ENCODE peak calls at places on chromosomes 6 and 20, in seven cellular contexts. F, Y, J, M, O, L and A are unnamed samples.

GRCh38 chr6:20056350-20056992 is 155.8 kb downstream of the MBOAT1 start:
- DNase-seq in F (no peak), Y (peak; percentile 27), J (no peak), M (no peak), O (no peak), L (no peak), A (peak; percentile 31)

GRCh38 chr6:11094411-11094851 is 797 bp downstream of the SMIM13 start:
- DNase-seq in F (peak; percentile 24), Y (peak; percentile 24), J (peak; percentile 55), M (peak; percentile 39), O (peak; percentile 41), L (no peak), A (peak; percentile 49)

GRCh38 chr6:116938305-116938704 is 61.3 kb downstream of the RFX6 start:
- DNase-seq in F (no peak), Y (no peak), J (no peak), M (no peak), O (no peak), L (no peak), A (no peak)

GRCh38 chr6:66496659-66497058 is 789.6 kb upstream of the EYS start:
- DNase-seq in F (no peak), Y (no peak), J (no peak), M (no peak), O (no peak), L (no peak), A (no peak)

GRCh38 chr20:56362833-56363413 is 4.1 kb downstream of the FAM210B start:
- DNase-seq in F (no peak), Y (no peak), J (no peak), M (no peak), O (no peak), L (no peak), A (no peak)

GRCh38 chr6:139943391-139943790 is 568.9 kb upstream of the CITED2 start:
- DNase-seq in F (no peak), Y (peak; percentile 96), J (no peak), M (no peak), O (no peak), L (no peak), A (no peak)

GRCh38 chr6:3247255-3248146 is 11.2 kb upstream of the PSMG4 start:
- DNase-seq in F (no peak), Y (peak; percentile 97), J (peak; percentile 62), M (no peak), O (no peak), L (no peak), A (peak; percentile 69)

GRCh38 chr20:53975761-53976160 is 94.6 kb downstream of the BCAS1 start:
- DNase-seq in F (no peak), Y (no peak), J (no peak), M (no peak), O (no peak), L (no peak), A (no peak)

GRCh38 chr6:44128020-44128917 is 915 bp downstream of the TMEM63B start:
- DNase-seq in F (no peak), Y (no peak), J (peak; percentile 62), M (peak; percentile 28), O (peak; percentile 40), L (peak; percentile 58), A (peak; percentile 56)

GRCh38 chr6:1890071-1890470 is 280.4 kb downstream of the FOXC1 start:
- DNase-seq in F (no peak), Y (peak; percentile 50), J (no peak), M (no peak), O (no peak), L (no peak), A (no peak)

GRCh38 chr6:18216411-18216810 is 47.9 kb downstream of the DEK start:
- DNase-seq in F (no peak), Y (peak; percentile 95), J (no peak), M (no peak), O (no peak), L (no peak), A (no peak)

GRCh38 chr6:122996797-122997520 is 924 bp downstream of the CLVS2 start:
- DNase-seq in F (no peak), Y (no peak), J (no peak), M (no peak), O (no peak), L (no peak), A (no peak)

GRCh38 chr6:149834513-149835481 is 29.4 kb downstream of the LRP11 start:
- DNase-seq in F (peak; percentile 63), Y (peak; percentile 39), J (no peak), M (peak; percentile 74), O (no peak), L (no peak), A (peak; percentile 53)

GRCh38 chr6:8088886-8089285 is 13.5 kb downstream of the EEF1E1 start:
- DNase-seq in F (no peak), Y (no peak), J (no peak), M (no peak), O (no peak), L (no peak), A (no peak)

GRCh38 chr6:48135352-48136084 is 24.5 kb upstream of the PTCHD4 start:
- DNase-seq in F (no peak), Y (peak; percentile 87), J (no peak), M (no peak), O (no peak), L (no peak), A (no peak)

GRCh38 chr6:117265425-117266266 is at the start of gene VGLL2:
- DNase-seq in F (no peak), Y (peak; percentile 25), J (peak; percentile 41), M (no peak), O (peak; percentile 27), L (no peak), A (peak; percentile 49)

GRCh38 chr6:131960371-131961133 is 9.4 kb upstream of the CCN2 start:
- DNase-seq in F (no peak), Y (no peak), J (no peak), M (no peak), O (no peak), L (no peak), A (no peak)

GRCh38 chr6:129684903-129685639 is 24.9 kb downstream of the ARHGAP18 start:
- DNase-seq in F (no peak), Y (no peak), J (no peak), M (no peak), O (no peak), L (no peak), A (no peak)

GRCh38 chr6:129685640-129686031 is 24.3 kb downstream of the ARHGAP18 start:
- DNase-seq in F (no peak), Y (no peak), J (no peak), M (no peak), O (no peak), L (no peak), A (no peak)

GRCh38 chr6:129686941-129687627 is 22.9 kb downstream of the ARHGAP18 start:
- DNase-seq in F (peak; percentile 11), Y (peak; percentile 64), J (no peak), M (no peak), O (no peak), L (no peak), A (no peak)

GRCh38 chr6:129683606-129684322 is 26.2 kb downstream of the ARHGAP18 start:
- DNase-seq in F (peak; percentile 49), Y (peak; percentile 100), J (peak; percentile 84), M (peak; percentile 86), O (peak; percentile 65), L (no peak), A (peak; percentile 54)

GRCh38 chr6:129684323-129684884 is 25.6 kb downstream of the ARHGAP18 start:
- DNase-seq in F (no peak), Y (no peak), J (no peak), M (no peak), O (no peak), L (no peak), A (no peak)
- H3K4me3 ChIP-seq in F (no peak overlapping the region), Y (no peak overlapping the region), J (no peak overlapping the region), M (no peak overlapping the region), O (no peak overlapping the region), L (no peak overlapping the region), A (no peak overlapping the region)

DNA sequence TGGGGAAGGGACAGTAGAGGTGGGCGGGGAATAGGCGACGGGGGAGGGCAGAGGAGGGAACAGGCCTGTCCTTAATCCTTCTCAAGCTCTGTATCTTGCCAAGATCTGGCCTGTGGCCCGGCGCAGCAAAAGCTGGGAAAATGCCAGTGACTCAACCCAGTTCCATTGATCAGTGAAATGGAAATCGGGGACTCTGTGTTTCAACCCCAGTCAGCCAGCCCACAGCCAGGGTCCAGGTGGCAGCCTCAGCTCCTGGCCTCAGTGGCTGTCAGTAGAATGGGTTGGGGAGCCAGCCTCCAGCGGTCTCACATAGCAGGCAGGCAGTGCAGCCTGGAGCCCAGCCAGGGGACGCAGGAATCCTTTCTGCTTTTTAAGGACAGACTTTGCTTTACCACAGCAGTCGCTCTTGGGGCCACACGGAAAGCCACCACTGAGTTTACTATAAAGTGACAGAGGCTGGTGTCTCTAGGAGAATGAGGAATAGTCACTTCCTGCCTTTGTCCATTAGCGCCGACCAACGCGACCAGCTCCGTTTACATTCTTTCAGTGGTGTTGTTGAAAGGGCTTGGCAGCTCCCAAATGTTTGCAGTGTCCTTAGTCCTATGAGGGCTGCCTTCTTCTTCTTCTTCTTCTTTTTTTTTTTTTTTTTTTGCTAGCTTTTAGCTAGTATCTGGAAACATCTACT is 128.1 kb downstream of the RIN2 start:
- DNase-seq in F (no peak), Y (peak; percentile 47), J (peak; percentile 70), M (peak; percentile 61), O (peak; percentile 58), L (peak; percentile 62), A (no peak)
- H3K4me1 ChIP-seq in F (no peaks in the 10 kb centered on the region), Y (peaks cover 41% of the 10 kb centered on the region), J (peaks cover 36% of the 10 kb centered on the region), M (peaks cover 33% of the 10 kb centered on the region), O (peaks cover 71% of the 10 kb centered on the region), L (peaks cover 36% of the 10 kb centered on the region), A (peaks cover 67% of the 10 kb centered on the region)

DNA sequence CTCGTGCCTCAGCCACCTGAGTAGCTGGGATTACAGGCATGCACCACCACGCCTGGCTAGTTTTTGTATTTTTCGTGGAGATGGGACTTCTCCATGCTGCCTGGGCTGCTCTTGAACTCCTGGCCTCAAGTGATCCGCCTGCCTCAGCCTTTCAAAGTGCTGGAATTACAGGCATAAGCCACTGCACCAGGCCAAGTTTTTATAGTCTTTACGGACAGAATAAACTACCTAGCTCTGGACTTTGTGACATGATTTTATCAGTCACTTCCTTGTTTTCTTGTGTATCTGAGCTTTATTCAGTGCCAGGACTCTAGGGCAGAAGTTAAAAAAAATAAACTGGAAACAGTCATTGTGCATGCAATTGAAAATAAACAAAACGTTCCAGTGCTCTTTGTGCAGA is 46.7 kb upstream of the RALGAPA2 start:
- DNase-seq in F (no peak), Y (no peak), J (no peak), M (no peak), O (no peak), L (no peak), A (no peak)
- H3K9me3 ChIP-seq in F (no peaks in the 10 kb centered on the region), Y (no peaks in the 10 kb centered on the region), J (no peaks in the 10 kb centered on the region), M (no peaks in the 10 kb centered on the region), O (no peaks in the 10 kb centered on the region), L (no peaks in the 10 kb centered on the region), A (no peaks in the 10 kb centered on the region)

DNA sequence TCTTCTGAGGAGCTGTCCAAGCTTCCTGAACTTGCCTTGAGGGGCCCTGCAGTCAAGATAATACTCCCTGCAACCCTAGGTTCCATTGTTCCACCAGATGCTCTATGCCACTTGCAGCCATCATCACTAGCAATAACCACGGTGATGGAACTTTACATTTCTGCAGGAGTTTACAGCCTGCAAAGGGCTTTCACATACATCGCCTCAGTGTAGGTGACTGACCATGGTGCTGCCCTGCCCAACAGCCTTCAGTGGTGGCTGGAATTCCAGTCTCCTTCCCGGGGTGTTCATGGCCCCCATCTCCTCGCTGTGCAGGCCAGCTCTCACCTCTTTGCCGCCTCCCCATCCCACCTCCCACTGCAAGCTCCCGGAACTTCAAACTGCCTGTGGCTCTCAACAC is 225.5 kb upstream of the ECI2 start:
- DNase-seq in F (no peak), Y (no peak), J (no peak), M (no peak), O (no peak), L (no peak), A (no peak)
- H3K4me3 ChIP-seq in F (no peak overlapping the region), Y (no peak overlapping the region), J (no peak overlapping the region), M (no peak overlapping the region), O (no peak overlapping the region), L (no peak overlapping the region), A (no peak overlapping the region)